ENCODE peak calls at places on chromosomes 7 and 10, in six cellular contexts. S is neuronal stem cell, D is H9, Z is IMR-90, G is mesenchymal stem cell, K is H1. Q is an unnamed sample.

GRCh38 chr10:98096316-98096715 is 38.1 kb upstream of the R3HCC1L start:
- DNase-seq in S (no peak), D (no peak), Z (no peak), G (no peak), K (no peak), Q (no peak)

GRCh38 chr10:131674130-131674529 is 226.7 kb upstream of the PPP2R2D start:
- DNase-seq in S (no peak), D (no peak), Z (no peak), G (no peak), K (no peak), Q (no peak)

GRCh38 chr7:93923291-93923690 is 1.8 kb downstream of the GNG11 start:
- DNase-seq in S (no peak), D (no peak), Z (no peak), G (no peak), K (no peak), Q (no peak)

GRCh38 chr10:34492081-34492480 is 323.0 kb downstream of the PARD3 start:
- DNase-seq in S (no peak), D (no peak), Z (no peak), G (no peak), K (no peak), Q (no peak)

GRCh38 chr7:17300012-17300411 is 1.6 kb downstream of the AHR start:
- DNase-seq in S (no peak), D (no peak), Z (no peak), G (no peak), K (no peak), Q (no peak)

GRCh38 chr7:102836206-102836938 is 76.4 kb upstream of the LRRC17 start:
- DNase-seq in S (no peak), D (no peak), Z (peak), G (peak), K (no peak), Q (peak)

GRCh38 chr10:97217299-97217698 is 31.5 kb upstream of the SLIT1 start:
- DNase-seq in S (no peak), D (no peak), Z (no peak), G (no peak), K (no peak), Q (no peak)

GRCh38 chr10:74575191-74575720 is 251.1 kb upstream of the KAT6B start:
- DNase-seq in S (no peak), D (no peak), Z (no peak), G (no peak), K (peak), Q (peak)

GRCh38 chr10:112750427-112751167 is 199.4 kb upstream of the TCF7L2 start:
- DNase-seq in S (no peak), D (no peak), Z (no peak), G (no peak), K (no peak), Q (no peak)

GRCh38 chr7:14630048-14630447 is 272.5 kb downstream of the DGKB start:
- DNase-seq in S (no peak), D (no peak), Z (no peak), G (no peak), K (no peak), Q (no peak)

GRCh38 chr7:26343837-26344236 is 52.2 kb downstream of the SNX10 start:
- DNase-seq in S (no peak), D (no peak), Z (no peak), G (no peak), K (no peak), Q (no peak)

GRCh38 chr7:90473819-90474218 is 4.4 kb downstream of the PTTG1IP2 start:
- DNase-seq in S (no peak), D (no peak), Z (no peak), G (no peak), K (no peak), Q (no peak)

GRCh38 chr10:112335866-112336265 is 38.0 kb upstream of the ACSL5 start:
- DNase-seq in S (no peak), D (no peak), Z (no peak), G (no peak), K (no peak), Q (no peak)

GRCh38 chr7:149886018-149886416 is 12.2 kb downstream of the ATP6V0E2 start:
- DNase-seq in S (no peak), D (peak), Z (no peak), G (no peak), K (no peak), Q (no peak)

GRCh38 chr10:132394201-132394811 is 2.7 kb upstream of the PWWP2B start:
- DNase-seq in S (no peak), D (no peak), Z (no peak), G (no peak), K (no peak), Q (no peak)

GRCh38 chr7:37684927-37685326 is 1.4 kb downstream of the GPR141 start:
- DNase-seq in S (no peak), D (no peak), Z (no peak), G (no peak), K (no peak), Q (no peak)

GRCh38 chr10:131142446-131143380 is 168.8 kb downstream of the TCERG1L start:
- DNase-seq in S (no peak), D (no peak), Z (no peak), G (no peak), K (no peak), Q (no peak)

GRCh38 chr7:50815138-50815537 is 32.4 kb upstream of the GRB10 start:
- DNase-seq in S (no peak), D (no peak), Z (no peak), G (no peak), K (no peak), Q (no peak)

GRCh38 chr10:128568491-128568890 is 442.3 kb upstream of the MKI67 start:
- DNase-seq in S (no peak), D (no peak), Z (no peak), G (no peak), K (no peak), Q (no peak)

GRCh38 chr10:104640339-104641149 is 546 bp upstream of the SORCS3 start:
- DNase-seq in S (peak), D (no peak), Z (no peak), G (no peak), K (no peak), Q (no peak)

GRCh38 chr7:47411281-47411869 is 170.5 kb downstream of the TNS3 start:
- DNase-seq in S (no peak), D (no peak), Z (no peak), G (no peak), K (no peak), Q (no peak)

GRCh38 chr7:110669410-110669809 is 421.5 kb upstream of the LRRN3 start:
- DNase-seq in S (no peak), D (no peak), Z (peak), G (no peak), K (no peak), Q (no peak)

GRCh38 chr7:158117341-158118222 is 470.0 kb downstream of the PTPRN2 start:
- DNase-seq in S (no peak), D (no peak), Z (no peak), G (no peak), K (no peak), Q (no peak)

GRCh38 chr10:84114088-84114667 is 25.1 kb upstream of the GHITM start:
- DNase-seq in S (no peak), D (no peak), Z (no peak), G (no peak), K (no peak), Q (no peak)

DNA sequence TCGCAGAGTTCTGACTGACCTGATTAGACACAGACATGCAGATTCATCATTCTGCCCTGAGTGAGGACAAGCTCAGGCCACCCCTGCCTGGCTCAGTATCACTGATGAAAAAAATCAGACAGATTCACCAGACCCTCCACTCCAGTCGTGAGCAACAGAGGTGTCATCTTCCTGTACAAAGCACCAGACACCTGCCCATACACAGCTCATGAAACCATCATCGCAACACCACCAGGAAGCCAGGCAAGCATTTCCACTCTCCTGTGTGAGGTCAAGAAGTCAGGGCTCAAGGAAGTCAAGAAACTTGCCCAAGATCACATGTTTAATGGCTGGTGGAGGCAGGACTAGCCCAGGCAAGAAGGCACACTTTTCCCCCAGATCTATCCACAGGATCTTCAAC is 163.0 kb downstream of the CALN1 start:
- DNase-seq in S (no peak), D (no peak), Z (no peak), G (no peak), K (no peak), Q (no peak)
- H4K91ac ChIP-seq in S (no peak), D (no peak), Z (no peak), G (no peak), K (no peak), Q (no peak)

GRCh38 chr10:44975487-44976331 is 2.9 kb downstream of the DEPP1 start:
- DNase-seq in S (no peak), D (peak), Z (peak), G (peak), K (no peak), Q (peak)

GRCh38 chr10:44977287-44978212 is 1.1 kb downstream of the DEPP1 start:
- DNase-seq in S (no peak), D (no peak), Z (no peak), G (no peak), K (no peak), Q (no peak)

GRCh38 chr10:44974628-44975431 is 3.8 kb downstream of the DEPP1 start:
- DNase-seq in S (peak), D (peak), Z (no peak), G (peak), K (no peak), Q (peak)

GRCh38 chr10:44978213-44978569 is 418 bp downstream of the DEPP1 start:
- DNase-seq in S (no peak), D (no peak), Z (no peak), G (no peak), K (no peak), Q (peak)

DNA sequence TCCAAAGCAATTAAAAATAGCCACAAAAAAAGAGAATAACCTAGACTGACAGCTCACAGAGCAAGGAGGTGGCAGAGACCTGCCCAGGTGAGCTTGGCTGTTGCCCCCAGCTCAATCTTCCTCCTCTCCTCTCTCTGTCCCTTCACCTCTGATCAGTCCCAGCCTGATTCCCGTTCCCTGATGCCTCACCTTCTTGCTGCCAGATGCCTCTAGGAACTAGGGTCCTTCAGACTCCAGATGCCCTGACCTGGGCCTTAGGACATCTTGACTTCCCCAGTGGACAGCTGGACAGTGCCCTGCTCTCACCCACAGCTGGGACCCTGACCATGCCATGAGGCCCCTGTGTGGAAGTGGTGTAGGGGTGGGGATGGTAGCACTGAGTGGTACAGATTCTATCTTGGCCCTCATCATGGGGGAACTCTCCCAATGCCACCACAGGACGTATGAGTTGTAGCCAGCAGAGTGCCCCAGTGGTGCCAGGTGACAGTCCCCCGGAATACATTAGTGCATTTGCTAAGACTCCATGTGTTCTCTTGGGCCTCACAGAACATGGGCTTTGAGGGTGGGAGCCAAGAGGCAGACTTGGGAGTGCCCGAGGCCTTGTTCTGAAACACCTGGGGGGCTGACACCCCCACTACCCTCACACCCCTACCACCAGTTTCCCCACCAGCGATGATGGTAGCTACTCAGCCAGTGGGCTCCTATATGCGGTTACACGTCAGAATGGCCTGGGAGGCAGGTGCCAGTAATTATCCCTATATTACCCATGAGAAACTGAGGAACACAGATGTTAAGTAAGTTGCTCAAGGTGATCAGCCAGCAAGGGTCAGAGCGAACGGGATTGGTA is 2.0 kb downstream of the DEPP1 start:
- DNase-seq in S (no peak), D (no peak), Z (no peak), G (no peak), K (no peak), Q (no peak)
- H4K91ac ChIP-seq in S (no peak), D (no peak), Z (peak), G (peak), K (peak), Q (peak)

GRCh38 chr7:155341463-155341983 is 43.8 kb downstream of the INSIG1 start:
- DNase-seq in S (no peak), D (no peak), Z (no peak), G (no peak), K (no peak), Q (no peak)
- H4K91ac ChIP-seq in S (no peak), D (no peak), Z (no peak), G (no peak), K (no peak), Q (no peak)

GRCh38 chr10:129964611-129965417 is 740 bp upstream of the EBF3 start:
- DNase-seq in S (peak), D (no peak), Z (no peak), G (no peak), K (no peak), Q (no peak)
- H4K91ac ChIP-seq in S (no peak), D (no peak), Z (no peak), G (peak), K (no peak), Q (no peak)

GRCh38 chr10:69224862-69225657 is 4.9 kb downstream of the HKDC1 start:
- DNase-seq in S (no peak), D (no peak), Z (no peak), G (no peak), K (no peak), Q (no peak)
- H4K91ac ChIP-seq in S (no peak), D (no peak), Z (no peak), G (no peak), K (no peak), Q (no peak)

DNA sequence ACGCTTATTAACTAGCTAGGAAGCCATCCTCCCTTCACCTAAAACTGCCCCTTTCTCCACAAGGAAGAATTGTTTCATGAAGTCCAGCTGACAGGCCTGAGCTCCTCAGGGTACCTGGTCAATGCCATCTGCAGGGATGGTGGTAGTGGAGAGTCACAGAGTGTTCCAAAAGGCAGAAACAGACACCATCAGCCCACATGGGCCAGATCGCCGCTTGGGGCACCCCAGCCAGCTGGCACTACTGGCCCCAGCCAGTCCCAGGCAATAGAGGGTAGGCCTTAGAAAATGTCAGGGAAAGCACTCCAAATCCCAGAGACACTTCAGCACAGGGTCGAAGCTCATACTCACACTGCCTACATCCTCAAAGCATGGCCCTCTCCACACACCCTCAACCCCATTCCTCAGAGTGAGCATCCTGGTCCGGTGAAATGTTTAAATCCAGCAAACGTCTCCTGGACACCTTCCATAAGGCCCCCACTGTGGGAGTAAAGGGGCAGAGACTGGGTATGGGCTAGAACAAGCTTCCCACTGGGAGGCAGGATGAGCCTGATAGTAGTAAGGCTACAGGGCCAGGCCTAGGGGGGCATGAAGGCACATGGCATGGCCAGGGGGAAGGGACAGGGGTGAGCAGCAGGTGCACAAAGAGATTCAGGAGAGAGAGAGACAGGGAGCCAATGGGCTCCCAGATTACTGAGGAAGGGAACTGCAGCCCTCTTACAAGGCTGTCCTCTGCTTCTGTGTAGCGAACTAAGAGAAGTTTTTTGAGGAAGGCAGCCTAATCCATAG is 1.9 kb downstream of the LRRC20 start:
- DNase-seq in S (no peak), D (no peak), Z (no peak), G (no peak), K (no peak), Q (no peak)
- H4K91ac ChIP-seq in S (no peak), D (no peak), Z (no peak), G (no peak), K (no peak), Q (no peak)

GRCh38 chr10:68223535-68224165 is 8.3 kb downstream of the ATOH7 start:
- DNase-seq in S (no peak), D (peak), Z (no peak), G (no peak), K (no peak), Q (no peak)

GRCh38 chr10:68221196-68221595 is 10.7 kb downstream of the ATOH7 start:
- DNase-seq in S (no peak), D (no peak), Z (peak), G (no peak), K (no peak), Q (no peak)

GRCh38 chr10:68212721-68213352 is 19.1 kb downstream of the ATOH7 start:
- DNase-seq in S (no peak), D (no peak), Z (peak), G (peak), K (no peak), Q (peak)

GRCh38 chr10:68218786-68219185 is 13.1 kb downstream of the ATOH7 start:
- DNase-seq in S (no peak), D (no peak), Z (no peak), G (no peak), K (no peak), Q (no peak)
- H4K91ac ChIP-seq in S (no peak), D (no peak), Z (no peak), G (no peak), K (no peak), Q (no peak)

Q was measured in trophoblast cell.